ENCODE peak calls at places on chromosome 22, in nine cellular contexts. M is iris pigment epithelial cell; F is NCI-H1092 treated with DMSO at 0.1 percent for 48 hours; X is OCI-M1; O is activated CD4-positive, CD25-positive, alpha-beta regulatory T cell treated with anti-CD3 and anti-CD28 coated beads, Interleukin-2, amount 50 U/mL, for 16 hours; I is NCI-H1436; G is progenitor cell of endocrine pancreas; N is ACHN; A is HS-5. B is an unnamed sample.

GRCh38 chr22:49963647-49964026 is 3.1 kb downstream of the PIM3 start:
- DNase-seq in A (no peak), G (no peak), I (no peak), N (no peak), O (no peak), M (no peak), X (no peak), F (no peak), B (no peak)

GRCh38 chr22:42283288-42284229 is 13.1 kb upstream of the TCF20 start:
- DNase-seq in M (no peak), O (no peak), A (no peak), X (no peak), N (no peak), G (no peak), F (peak), I (no peak), B (no peak)

GRCh38 chr22:41096391-41096790 is 4.0 kb downstream of the EP300 start:
- DNase-seq in G (no peak), F (no peak), N (no peak), I (no peak), A (no peak), M (no peak), O (no peak), X (no peak), B (no peak)

GRCh38 chr22:46619240-46619829 is 851 bp upstream of the GRAMD4 start:
- DNase-seq in F (no peak), X (no peak), A (no peak), M (no peak), I (no peak), N (no peak), G (no peak), O (no peak), B (no peak)

GRCh38 chr22:22203048-22203971 is 41.3 kb upstream of the VPREB1 start:
- DNase-seq in I (no peak), M (no peak), F (no peak), A (no peak), G (no peak), X (no peak), O (no peak), N (no peak), B (no peak)

GRCh38 chr22:46122511-46122971 is 27.8 kb upstream of the PPARA start:
- DNase-seq in O (peak), M (peak), F (no peak), I (peak), A (no peak), X (peak), G (peak), N (peak), B (peak)

GRCh38 chr22:30969532-30970355 is 679 bp downstream of the TUG1 start:
- DNase-seq in G (no peak), X (peak), M (peak), F (no peak), I (no peak), N (peak), O (peak), A (no peak), B (peak)

GRCh38 chr22:49329636-49330035 is 498.0 kb downstream of the BRD1 start:
- DNase-seq in O (no peak), G (peak), N (no peak), A (no peak), I (no peak), F (no peak), M (no peak), X (no peak), B (no peak)

GRCh38 chr22:29310863-29311339 is 4.5 kb downstream of the GAS2L1 start:
- DNase-seq in F (peak), O (no peak), G (no peak), M (peak), X (peak), A (peak), N (peak), I (peak), B (no peak)

GRCh38 chr22:21042978-21043855 is 2.5 kb upstream of the LRRC74B start:
- DNase-seq in O (no peak), G (no peak), A (no peak), M (no peak), I (no peak), F (no peak), X (no peak), N (no peak), B (no peak)

GRCh38 chr22:22818861-22819855 is 68.5 kb upstream of the IGLL5 start:
- DNase-seq in I (no peak), G (no peak), N (no peak), A (no peak), M (no peak), F (no peak), O (no peak), X (no peak), B (no peak)

GRCh38 chr22:38315801-38316339 is 1.4 kb downstream of the CSNK1E start:
- DNase-seq in I (no peak), F (peak), X (no peak), A (no peak), N (peak), G (no peak), O (no peak), M (no peak), B (no peak)

GRCh38 chr22:47547881-47548630 is 785.6 kb downstream of the TBC1D22A start:
- DNase-seq in X (no peak), O (no peak), I (no peak), F (no peak), A (no peak), N (no peak), M (no peak), G (no peak), B (no peak)

GRCh38 chr22:39999144-39999757 is 4.5 kb downstream of the FAM83F start:
- DNase-seq in I (no peak), F (peak), N (no peak), G (no peak), X (peak), A (no peak), M (peak), O (no peak), B (no peak)

GRCh38 chr22:26542831-26543230 is 30.6 kb upstream of the TFIP11 start:
- DNase-seq in M (no peak), A (no peak), X (peak), G (no peak), N (no peak), F (no peak), O (no peak), I (no peak), B (no peak)

GRCh38 chr22:35998748-35999147 is 29.9 kb downstream of the RBFOX2 start:
- DNase-seq in F (no peak), M (no peak), N (no peak), O (no peak), A (no peak), I (no peak), X (no peak), G (no peak), B (no peak)

GRCh38 chr22:33746501-33746928 is 173.8 kb downstream of the LARGE1 start:
- DNase-seq in A (no peak), I (no peak), X (no peak), M (no peak), F (no peak), N (no peak), O (no peak), G (no peak), B (no peak)

GRCh38 chr22:39396156-39396796 is 3.3 kb upstream of the TAB1 start:
- DNase-seq in M (no peak), N (no peak), F (no peak), G (no peak), I (no peak), A (no peak), O (no peak), X (no peak), B (no peak)

GRCh38 chr22:36934153-36934939 is 20.9 kb downstream of the CSF2RB start:
- DNase-seq in X (peak), G (no peak), A (no peak), O (no peak), N (no peak), F (no peak), I (no peak), M (no peak), B (no peak)

GRCh38 chr22:23240639-23241389 is 60.5 kb downstream of the BCR start:
- DNase-seq in G (no peak), X (peak), F (no peak), A (no peak), N (peak), M (no peak), O (no peak), I (no peak), B (peak)

GRCh38 chr22:40668611-40669390 is 10.5 kb upstream of the MCHR1 start:
- DNase-seq in G (no peak), M (peak), N (peak), I (no peak), O (no peak), A (no peak), F (no peak), X (peak), B (no peak)

GRCh38 chr22:31603574-31603973 is 58.4 kb downstream of the PISD start:
- DNase-seq in X (no peak), M (no peak), O (no peak), G (no peak), N (no peak), A (no peak), F (no peak), I (no peak), B (no peak)

GRCh38 chr22:35072939-35073338 is 7.0 kb downstream of the ISX start:
- DNase-seq in N (peak), G (no peak), X (peak), A (peak), M (peak), F (no peak), O (no peak), I (no peak), B (no peak)

GRCh38 chr22:23012081-23012622 is 58.2 kb upstream of the GNAZ start:
- DNase-seq in N (no peak), I (no peak), F (no peak), A (no peak), M (no peak), G (no peak), X (no peak), O (no peak), B (no peak)

B was measured in T47D.